ENCODE peak calls at places on chromosomes 2 and 18, in eight cellular contexts. One of them, this sample, is unnamed.

GRCh38 chr2:28394997-28395333 is 2.3 kb downstream of the FOSL2 start:
- DNase-seq in IMR-90: no peak
- DNase-seq in left ventricle myocardium inferior: no peak
- DNase-seq in stimulated activated CD4-positive, alpha-beta T cell treated with anti-CD3 and anti-CD28 coated beads, Interleukin-4, amount 100 ng/mL, for 4 hours: no peak
- DNase-seq in activated CD8-positive, alpha-beta T cell treated with anti-CD3 and anti-CD28 coated beads for 36 hours: no peak
- DNase-seq in D341Med: no peak
- DNase-seq in amniotic stem cell: no peak
- DNase-seq in naive thymus-derived CD4-positive, alpha-beta T cell: no peak
- DNase-seq in this sample: no peak

GRCh38 chr18:58190842-58191530 is 147.0 kb downstream of the NEDD4L start:
- DNase-seq in amniotic stem cell: no peak
- DNase-seq in stimulated activated CD4-positive, alpha-beta T cell treated with anti-CD3 and anti-CD28 coated beads, Interleukin-4, amount 100 ng/mL, for 4 hours: no peak
- DNase-seq in IMR-90: peak; percentile 26
- DNase-seq in D341Med: no peak
- DNase-seq in left ventricle myocardium inferior: no peak
- DNase-seq in activated CD8-positive, alpha-beta T cell treated with anti-CD3 and anti-CD28 coated beads for 36 hours: no peak
- DNase-seq in naive thymus-derived CD4-positive, alpha-beta T cell: no peak
- DNase-seq in this sample: no peak

GRCh38 chr2:202718614-202719013 is 83.8 kb downstream of the FAM117B start:
- DNase-seq in amniotic stem cell: peak; percentile 1
- DNase-seq in naive thymus-derived CD4-positive, alpha-beta T cell: no peak
- DNase-seq in D341Med: no peak
- DNase-seq in stimulated activated CD4-positive, alpha-beta T cell treated with anti-CD3 and anti-CD28 coated beads, Interleukin-4, amount 100 ng/mL, for 4 hours: no peak
- DNase-seq in activated CD8-positive, alpha-beta T cell treated with anti-CD3 and anti-CD28 coated beads for 36 hours: no peak
- DNase-seq in left ventricle myocardium inferior: no peak
- DNase-seq in IMR-90: peak; percentile 72
- DNase-seq in this sample: no peak

GRCh38 chr2:85909005-85909404 is 20.2 kb upstream of the ST3GAL5 start:
- DNase-seq in D341Med: no peak
- DNase-seq in amniotic stem cell: no peak
- DNase-seq in activated CD8-positive, alpha-beta T cell treated with anti-CD3 and anti-CD28 coated beads for 36 hours: no peak
- DNase-seq in naive thymus-derived CD4-positive, alpha-beta T cell: no peak
- DNase-seq in IMR-90: no peak
- DNase-seq in stimulated activated CD4-positive, alpha-beta T cell treated with anti-CD3 and anti-CD28 coated beads, Interleukin-4, amount 100 ng/mL, for 4 hours: no peak
- DNase-seq in left ventricle myocardium inferior: no peak
- DNase-seq in this sample: no peak

GRCh38 chr18:75076286-75076685 is 132.7 kb downstream of the PTGR3 start:
- DNase-seq in naive thymus-derived CD4-positive, alpha-beta T cell: no peak
- DNase-seq in D341Med: peak; percentile 24
- DNase-seq in stimulated activated CD4-positive, alpha-beta T cell treated with anti-CD3 and anti-CD28 coated beads, Interleukin-4, amount 100 ng/mL, for 4 hours: no peak
- DNase-seq in IMR-90: no peak
- DNase-seq in activated CD8-positive, alpha-beta T cell treated with anti-CD3 and anti-CD28 coated beads for 36 hours: no peak
- DNase-seq in left ventricle myocardium inferior: no peak
- DNase-seq in amniotic stem cell: no peak
- DNase-seq in this sample: no peak

GRCh38 chr2:157194844-157195243 is 62.7 kb upstream of the GALNT5 start:
- DNase-seq in amniotic stem cell: no peak
- DNase-seq in activated CD8-positive, alpha-beta T cell treated with anti-CD3 and anti-CD28 coated beads for 36 hours: no peak
- DNase-seq in stimulated activated CD4-positive, alpha-beta T cell treated with anti-CD3 and anti-CD28 coated beads, Interleukin-4, amount 100 ng/mL, for 4 hours: no peak
- DNase-seq in D341Med: no peak
- DNase-seq in naive thymus-derived CD4-positive, alpha-beta T cell: no peak
- DNase-seq in left ventricle myocardium inferior: no peak
- DNase-seq in IMR-90: no peak
- DNase-seq in this sample: no peak

GRCh38 chr2:212392048-212392447 is 146.6 kb downstream of the ERBB4 start:
- DNase-seq in D341Med: no peak
- DNase-seq in IMR-90: peak; percentile 3
- DNase-seq in amniotic stem cell: peak; percentile 44
- DNase-seq in stimulated activated CD4-positive, alpha-beta T cell treated with anti-CD3 and anti-CD28 coated beads, Interleukin-4, amount 100 ng/mL, for 4 hours: no peak
- DNase-seq in activated CD8-positive, alpha-beta T cell treated with anti-CD3 and anti-CD28 coated beads for 36 hours: no peak
- DNase-seq in left ventricle myocardium inferior: no peak
- DNase-seq in naive thymus-derived CD4-positive, alpha-beta T cell: no peak
- DNase-seq in this sample: no peak

GRCh38 chr18:78973357-78974083 is 6.1 kb upstream of the SALL3 start:
- DNase-seq in stimulated activated CD4-positive, alpha-beta T cell treated with anti-CD3 and anti-CD28 coated beads, Interleukin-4, amount 100 ng/mL, for 4 hours: no peak
- DNase-seq in D341Med: peak; percentile 51
- DNase-seq in naive thymus-derived CD4-positive, alpha-beta T cell: no peak
- DNase-seq in amniotic stem cell: no peak
- DNase-seq in activated CD8-positive, alpha-beta T cell treated with anti-CD3 and anti-CD28 coated beads for 36 hours: no peak
- DNase-seq in left ventricle myocardium inferior: no peak
- DNase-seq in IMR-90: no peak
- DNase-seq in this sample: no peak

GRCh38 chr2:162090109-162090508 is 16.1 kb upstream of the DPP4 start:
- DNase-seq in IMR-90: peak; percentile 71
- DNase-seq in naive thymus-derived CD4-positive, alpha-beta T cell: no peak
- DNase-seq in left ventricle myocardium inferior: no peak
- DNase-seq in activated CD8-positive, alpha-beta T cell treated with anti-CD3 and anti-CD28 coated beads for 36 hours: no peak
- DNase-seq in amniotic stem cell: no peak
- DNase-seq in stimulated activated CD4-positive, alpha-beta T cell treated with anti-CD3 and anti-CD28 coated beads, Interleukin-4, amount 100 ng/mL, for 4 hours: no peak
- DNase-seq in D341Med: peak; percentile 31
- DNase-seq in this sample: no peak

GRCh38 chr2:19312949-19313348 is 45.5 kb downstream of the OSR1 start:
- DNase-seq in D341Med: no peak
- DNase-seq in left ventricle myocardium inferior: no peak
- DNase-seq in activated CD8-positive, alpha-beta T cell treated with anti-CD3 and anti-CD28 coated beads for 36 hours: no peak
- DNase-seq in stimulated activated CD4-positive, alpha-beta T cell treated with anti-CD3 and anti-CD28 coated beads, Interleukin-4, amount 100 ng/mL, for 4 hours: no peak
- DNase-seq in IMR-90: peak; percentile 56
- DNase-seq in amniotic stem cell: no peak
- DNase-seq in naive thymus-derived CD4-positive, alpha-beta T cell: peak; percentile 1
- DNase-seq in this sample: peak; percentile 6

GRCh38 chr2:206150631-206151030 is 8.6 kb downstream of the NDUFS1 start:
- DNase-seq in D341Med: no peak
- DNase-seq in IMR-90: no peak
- DNase-seq in activated CD8-positive, alpha-beta T cell treated with anti-CD3 and anti-CD28 coated beads for 36 hours: no peak
- DNase-seq in amniotic stem cell: no peak
- DNase-seq in stimulated activated CD4-positive, alpha-beta T cell treated with anti-CD3 and anti-CD28 coated beads, Interleukin-4, amount 100 ng/mL, for 4 hours: no peak
- DNase-seq in left ventricle myocardium inferior: no peak
- DNase-seq in naive thymus-derived CD4-positive, alpha-beta T cell: no peak
- DNase-seq in this sample: no peak

This sample was measured in germinal center.